ENCODE peak calls at places on chromosomes 7 and 10, in four cellular contexts. One of them, this sample, is unnamed.

GRCh38 chr10:95457319-95457886 is 103.8 kb downstream of the SORBS1 start:
- DNase-seq in psoas muscle: no peak
- DNase-seq in CD8-positive, alpha-beta T cell: no peak
- DNase-seq in thyroid gland: no peak
- DNase-seq in this sample: no peak

GRCh38 chr10:132389631-132390454 is 7.2 kb upstream of the PWWP2B start:
- DNase-seq in CD8-positive, alpha-beta T cell: no peak
- DNase-seq in psoas muscle: peak; percentile 21
- DNase-seq in thyroid gland: no peak
- DNase-seq in this sample: peak; percentile 55

GRCh38 chr7:30062587-30062986 is 34.4 kb downstream of the PLEKHA8 start:
- DNase-seq in psoas muscle: no peak
- DNase-seq in thyroid gland: no peak
- DNase-seq in CD8-positive, alpha-beta T cell: no peak
- DNase-seq in this sample: no peak

GRCh38 chr10:90930971-90931841 is 10.3 kb upstream of the ANKRD1 start:
- DNase-seq in thyroid gland: peak; percentile 9
- DNase-seq in psoas muscle: peak; percentile 32
- DNase-seq in CD8-positive, alpha-beta T cell: no peak
- DNase-seq in this sample: peak; percentile 19

GRCh38 chr10:104993085-104993484 is 352.0 kb downstream of the SORCS3 start:
- DNase-seq in psoas muscle: no peak
- DNase-seq in CD8-positive, alpha-beta T cell: no peak
- DNase-seq in thyroid gland: no peak
- DNase-seq in this sample: no peak

GRCh38 chr10:32367793-32368453 is 21.0 kb upstream of the EPC1 start:
- DNase-seq in thyroid gland: peak; percentile 76
- DNase-seq in psoas muscle: peak; percentile 61
- DNase-seq in CD8-positive, alpha-beta T cell: peak; percentile 49
- DNase-seq in this sample: peak; percentile 78

GRCh38 chr10:94206176-94206575 is 156.6 kb downstream of the NOC3L start:
- DNase-seq in psoas muscle: no peak
- DNase-seq in thyroid gland: no peak
- DNase-seq in CD8-positive, alpha-beta T cell: no peak
- DNase-seq in this sample: no peak

GRCh38 chr10:33335800-33336605 is 1.5 kb upstream of the NRP1 start:
- DNase-seq in psoas muscle: peak; percentile 75
- DNase-seq in CD8-positive, alpha-beta T cell: no peak
- DNase-seq in thyroid gland: peak; percentile 81
- DNase-seq in this sample: peak; percentile 81

GRCh38 chr10:61284222-61284890 is 168.8 kb downstream of the TMEM26 start:
- DNase-seq in CD8-positive, alpha-beta T cell: no peak
- DNase-seq in thyroid gland: no peak
- DNase-seq in psoas muscle: no peak
- DNase-seq in this sample: no peak

GRCh38 chr7:40310213-40310612 is 175.4 kb downstream of the SUGCT start:
- DNase-seq in thyroid gland: no peak
- DNase-seq in CD8-positive, alpha-beta T cell: no peak
- DNase-seq in psoas muscle: no peak
- DNase-seq in this sample: no peak

GRCh38 chr10:97428572-97428981 is 2.6 kb downstream of the PGAM1 start:
- DNase-seq in CD8-positive, alpha-beta T cell: no peak
- DNase-seq in thyroid gland: no peak
- DNase-seq in psoas muscle: no peak
- DNase-seq in this sample: no peak

GRCh38 chr10:85319826-85320225 is 991.4 kb downstream of the CCSER2 start:
- DNase-seq in psoas muscle: no peak
- DNase-seq in thyroid gland: no peak
- DNase-seq in CD8-positive, alpha-beta T cell: no peak
- DNase-seq in this sample: peak; percentile 11

GRCh38 chr7:107971613-107972012 is 31.3 kb downstream of the LAMB1 start:
- DNase-seq in CD8-positive, alpha-beta T cell: no peak
- DNase-seq in thyroid gland: no peak
- DNase-seq in psoas muscle: peak; percentile 48
- DNase-seq in this sample: no peak

GRCh38 chr7:23893172-23893941 is 183.3 kb downstream of the STK31 start:
- DNase-seq in psoas muscle: no peak
- DNase-seq in thyroid gland: no peak
- DNase-seq in CD8-positive, alpha-beta T cell: no peak
- DNase-seq in this sample: no peak

GRCh38 chr10:104925232-104925851 is 284.3 kb downstream of the SORCS3 start:
- DNase-seq in thyroid gland: peak; percentile 3
- DNase-seq in psoas muscle: no peak
- DNase-seq in CD8-positive, alpha-beta T cell: no peak
- DNase-seq in this sample: peak; percentile 50

GRCh38 chr10:125028291-125028867 is 86.5 kb downstream of the ZRANB1 start:
- DNase-seq in thyroid gland: no peak
- DNase-seq in CD8-positive, alpha-beta T cell: no peak
- DNase-seq in psoas muscle: no peak
- DNase-seq in this sample: no peak

GRCh38 chr7:139431459-139431858 is 52.0 kb downstream of the KLRG2 start:
- DNase-seq in psoas muscle: no peak
- DNase-seq in thyroid gland: peak; percentile 47
- DNase-seq in CD8-positive, alpha-beta T cell: no peak
- DNase-seq in this sample: no peak

GRCh38 chr7:17564678-17565209 is 266.3 kb downstream of the AHR start:
- DNase-seq in psoas muscle: no peak
- DNase-seq in CD8-positive, alpha-beta T cell: no peak
- DNase-seq in thyroid gland: no peak
- DNase-seq in this sample: no peak

DNA sequence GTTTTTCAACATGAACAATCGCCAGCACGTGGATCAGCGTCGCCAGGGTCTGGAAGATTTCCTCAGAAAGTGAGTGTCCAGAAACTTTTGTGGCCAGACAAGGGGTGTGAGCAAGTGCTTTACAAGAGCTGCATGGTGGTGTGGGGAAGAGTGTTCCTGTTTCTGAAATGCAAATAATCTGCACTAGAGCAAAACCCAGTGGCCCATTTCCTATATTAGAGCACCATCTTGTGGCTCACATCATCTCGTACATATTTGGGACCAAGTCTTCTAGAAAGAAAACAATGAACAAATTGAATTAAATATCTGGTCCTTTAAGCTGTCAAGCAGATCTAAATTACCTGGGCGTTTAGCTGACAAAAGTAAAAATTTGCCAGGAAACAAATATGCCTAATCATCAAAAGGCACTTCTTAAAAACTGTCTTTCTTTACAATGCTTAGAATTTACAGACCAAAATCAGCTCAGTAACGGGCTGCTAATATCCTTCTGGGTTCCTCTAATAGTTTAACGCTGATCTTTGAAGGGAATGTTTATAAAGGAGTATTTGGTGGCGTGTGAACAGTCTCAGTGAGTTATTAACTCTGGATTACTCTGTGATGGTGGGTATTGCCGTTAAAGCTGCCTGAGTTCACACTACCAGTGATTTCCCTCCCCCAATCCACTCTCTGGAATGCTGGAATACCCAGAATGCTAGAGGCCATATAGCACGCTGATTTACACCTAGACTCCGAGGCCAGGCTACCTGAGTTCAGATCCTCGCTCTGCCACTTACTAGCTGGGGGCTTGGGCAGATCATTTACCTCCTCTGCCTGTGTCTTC is 73.6 kb downstream of the SNX10 start:
- DNase-seq in CD8-positive, alpha-beta T cell: no peak
- DNase-seq in thyroid gland: peak; percentile 58
- DNase-seq in psoas muscle: no peak
- DNase-seq in this sample: peak; percentile 50
- TF ChIP-seq CTCF in CD8-positive, alpha-beta T cell: peak; percentile 75
- TF ChIP-seq CTCF in thyroid gland: peak; percentile 90
- TF ChIP-seq CTCF in psoas muscle: peak; percentile 80
- TF ChIP-seq CTCF in this sample: peak; percentile 94

DNA sequence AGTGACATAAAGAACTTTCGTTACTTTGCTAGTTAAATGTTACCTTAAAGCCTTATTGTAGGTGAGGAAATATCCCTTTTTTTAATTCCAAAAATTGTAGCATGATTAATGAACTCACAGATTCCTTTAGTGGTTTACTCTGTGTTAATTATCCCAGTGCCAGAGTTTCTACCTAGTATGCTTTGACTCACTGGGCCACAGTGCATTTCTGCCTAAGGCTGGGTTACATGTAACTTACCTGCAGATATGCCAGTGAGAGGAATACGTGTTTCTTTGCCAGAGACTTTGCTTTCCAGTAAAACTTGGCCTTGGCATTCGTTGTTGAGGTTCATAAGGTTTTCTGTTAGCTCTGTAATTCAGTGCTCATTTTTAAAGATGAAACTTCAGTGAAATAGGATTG is 380.8 kb upstream of the LRGUK start:
- DNase-seq in psoas muscle: no peak
- DNase-seq in CD8-positive, alpha-beta T cell: no peak
- DNase-seq in thyroid gland: no peak
- DNase-seq in this sample: peak; percentile 33
- H3K27ac ChIP-seq in psoas muscle: no peak overlapping the region
- H3K27ac ChIP-seq in CD8-positive, alpha-beta T cell: no peak overlapping the region
- H3K27ac ChIP-seq in thyroid gland: no peak overlapping the region
- H3K27ac ChIP-seq in this sample: peak overlapping the region; percentile 62

DNA sequence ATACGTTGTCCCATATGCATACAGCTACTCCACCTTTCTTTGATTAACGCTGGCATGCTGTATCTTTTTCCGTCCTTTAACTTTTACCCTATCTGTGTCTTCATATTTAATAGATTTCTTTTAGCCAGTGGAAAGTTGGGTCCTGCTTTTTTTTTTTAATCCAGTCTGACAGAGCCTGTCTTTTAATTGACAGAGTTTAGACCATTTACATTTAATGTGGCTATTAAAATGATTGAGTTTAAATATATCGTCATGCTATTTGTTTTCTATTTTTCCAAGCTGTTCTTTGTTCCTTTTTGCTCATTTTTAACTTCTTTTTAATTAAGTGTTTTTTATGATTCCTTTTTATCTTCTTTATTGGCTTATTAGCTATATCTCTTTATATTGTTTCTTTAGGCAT is 217.6 kb upstream of the NEBL start:
- DNase-seq in CD8-positive, alpha-beta T cell: no peak
- DNase-seq in thyroid gland: no peak
- DNase-seq in psoas muscle: no peak
- DNase-seq in this sample: no peak
- TF ChIP-seq CTCF in CD8-positive, alpha-beta T cell: no peak
- TF ChIP-seq CTCF in thyroid gland: no peak
- TF ChIP-seq CTCF in psoas muscle: no peak
- TF ChIP-seq CTCF in this sample: no peak

DNA sequence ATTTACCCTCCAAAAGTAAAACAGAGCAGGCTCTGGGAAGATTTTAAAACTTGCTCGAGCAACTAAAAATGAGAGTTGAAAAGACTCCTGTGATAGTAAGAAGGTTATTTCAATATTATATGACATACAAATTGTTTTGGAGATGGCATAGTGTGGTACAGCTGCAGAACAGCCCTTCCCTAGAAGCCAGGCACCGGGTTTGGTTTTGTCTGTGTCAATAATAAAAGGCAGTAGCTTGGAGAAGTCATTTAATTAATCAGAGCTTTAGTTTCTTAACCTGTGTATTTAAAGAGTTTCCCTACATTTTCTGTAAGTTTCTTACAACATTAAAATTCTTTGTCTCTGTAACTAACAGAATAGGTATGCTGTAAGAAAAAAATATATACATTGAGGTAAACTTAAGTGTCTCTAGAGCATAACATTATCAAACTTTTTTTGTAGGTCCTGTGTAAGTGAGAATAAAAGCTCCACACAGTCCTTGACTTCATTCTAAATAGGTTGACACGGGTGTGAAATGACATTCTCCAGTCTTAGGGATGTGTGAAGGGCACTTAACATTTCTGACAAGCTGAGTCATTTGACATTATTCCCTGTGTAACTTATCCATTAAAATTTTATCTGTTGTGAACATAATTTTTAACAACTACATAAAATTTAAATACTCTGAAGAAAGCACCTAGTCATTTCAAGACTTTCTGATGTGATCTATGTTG is 425.0 kb upstream of the ETV1 start:
- DNase-seq in psoas muscle: no peak
- DNase-seq in thyroid gland: no peak
- DNase-seq in CD8-positive, alpha-beta T cell: no peak
- DNase-seq in this sample: no peak
- H3K27ac ChIP-seq in psoas muscle: no peak overlapping the region
- H3K27ac ChIP-seq in thyroid gland: no peak overlapping the region
- H3K27ac ChIP-seq in CD8-positive, alpha-beta T cell: no peak overlapping the region
- H3K27ac ChIP-seq in this sample: no peak overlapping the region

DNA sequence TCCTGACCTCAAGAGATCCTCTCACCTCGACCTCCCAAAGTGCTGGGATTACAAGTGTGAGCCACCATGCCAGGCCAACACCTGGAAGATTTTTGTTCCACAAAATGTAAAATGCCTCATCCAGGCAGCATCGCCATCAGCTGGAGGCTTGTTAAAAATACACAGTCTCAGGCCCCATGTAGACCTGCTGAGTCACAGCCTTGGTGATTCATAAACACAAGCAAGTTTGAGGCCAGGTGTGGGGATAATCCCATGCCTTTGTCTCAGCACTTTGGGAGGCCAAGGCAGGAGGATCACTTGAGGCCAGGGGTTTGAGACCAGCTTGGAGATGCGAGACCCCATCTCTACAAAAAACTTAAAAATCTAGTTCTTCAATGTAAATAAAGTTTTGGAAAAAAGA is 49.1 kb upstream of the FOXK1 start:
- DNase-seq in psoas muscle: no peak
- DNase-seq in CD8-positive, alpha-beta T cell: no peak
- DNase-seq in thyroid gland: no peak
- DNase-seq in this sample: no peak
- TF ChIP-seq CTCF in psoas muscle: no peak
- TF ChIP-seq CTCF in CD8-positive, alpha-beta T cell: no peak
- TF ChIP-seq CTCF in thyroid gland: no peak
- TF ChIP-seq CTCF in this sample: no peak

DNA sequence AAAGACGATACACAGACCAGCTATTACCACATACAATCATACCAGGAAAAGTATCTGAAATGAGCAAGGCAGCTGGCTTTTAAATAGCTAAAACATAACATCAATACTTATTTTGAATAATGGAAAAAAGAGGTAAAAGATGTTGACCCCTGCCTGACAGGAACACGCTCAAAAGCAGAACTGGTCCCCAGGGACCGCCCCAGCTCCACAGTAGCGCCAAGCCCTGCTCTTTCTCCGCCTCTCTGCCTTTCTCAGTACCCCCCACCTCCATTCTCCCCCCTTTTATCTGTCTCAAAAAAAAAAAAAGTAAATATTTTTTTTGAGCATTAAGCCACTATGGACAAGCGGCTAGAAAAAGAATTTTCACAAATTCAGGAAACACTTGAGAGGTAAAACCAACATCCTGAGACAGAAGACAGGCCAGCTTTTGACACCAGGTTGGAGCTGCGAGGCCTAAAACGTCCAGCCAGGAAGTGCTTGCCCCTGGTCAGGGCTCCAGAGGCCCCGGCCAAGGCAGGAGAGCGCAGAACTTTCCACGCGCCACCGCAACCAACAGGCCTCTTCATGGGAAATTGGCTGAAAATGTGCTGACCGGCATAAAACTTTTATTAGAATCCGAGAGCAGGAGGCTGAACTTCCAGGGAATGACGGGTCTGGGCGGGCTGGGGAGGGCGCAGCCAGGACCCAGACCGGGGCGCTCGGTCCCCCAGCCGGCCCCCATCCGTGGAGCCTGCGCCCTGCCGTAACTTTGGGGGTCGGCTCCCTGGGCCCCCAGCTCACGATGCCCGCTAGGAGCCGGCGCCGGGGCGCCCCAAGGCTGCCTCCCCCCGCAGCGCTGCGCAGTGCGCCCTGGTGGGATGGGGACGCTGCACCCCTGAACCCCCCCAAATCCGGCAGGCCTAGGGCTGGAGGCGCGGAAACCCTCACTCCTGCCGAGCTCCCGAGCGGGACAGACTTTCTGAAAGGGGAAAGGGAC is 413.8 kb upstream of the MKI67 start:
- DNase-seq in psoas muscle: no peak
- DNase-seq in thyroid gland: peak; percentile 42
- DNase-seq in CD8-positive, alpha-beta T cell: no peak
- DNase-seq in this sample: no peak
- H3K27ac ChIP-seq in psoas muscle: no peak overlapping the region
- H3K27ac ChIP-seq in thyroid gland: no peak overlapping the region
- H3K27ac ChIP-seq in CD8-positive, alpha-beta T cell: no peak overlapping the region
- H3K27ac ChIP-seq in this sample: no peak overlapping the region

This sample was measured in body of pancreas.